ENCODE peak calls at places on chromosomes 1 and 21, in four cellular contexts. One of them, this sample, is unnamed.

GRCh38 chr1:210132582-210132981 is 100.0 kb upstream of the SERTAD4 start:
- DNase-seq in heart left ventricle: no peak
- DNase-seq in stimulated activated CD4-positive, alpha-beta T cell treated with anti-CD3 and anti-CD28 coated beads, Interleukin-1b, Interleukin-23, amount 100 ng/mL, for 24 hours: no peak
- DNase-seq in naive B cell: no peak
- DNase-seq in this sample: peak; percentile 3

GRCh38 chr1:175150596-175151319 is 41.8 kb downstream of the KIAA0040 start:
- DNase-seq in naive B cell: no peak
- DNase-seq in heart left ventricle: no peak
- DNase-seq in stimulated activated CD4-positive, alpha-beta T cell treated with anti-CD3 and anti-CD28 coated beads, Interleukin-1b, Interleukin-23, amount 100 ng/mL, for 24 hours: no peak
- DNase-seq in this sample: no peak

GRCh38 chr1:214310777-214311690 is 30.1 kb downstream of the SMYD2 start:
- DNase-seq in heart left ventricle: no peak
- DNase-seq in stimulated activated CD4-positive, alpha-beta T cell treated with anti-CD3 and anti-CD28 coated beads, Interleukin-1b, Interleukin-23, amount 100 ng/mL, for 24 hours: no peak
- DNase-seq in naive B cell: no peak
- DNase-seq in this sample: no peak

GRCh38 chr1:183457449-183457848 is 14.8 kb upstream of the SMG7 start:
- DNase-seq in naive B cell: no peak
- DNase-seq in heart left ventricle: no peak
- DNase-seq in stimulated activated CD4-positive, alpha-beta T cell treated with anti-CD3 and anti-CD28 coated beads, Interleukin-1b, Interleukin-23, amount 100 ng/mL, for 24 hours: no peak
- DNase-seq in this sample: no peak

GRCh38 chr1:174788981-174789380 is 210.8 kb upstream of the CACYBP start:
- DNase-seq in heart left ventricle: no peak
- DNase-seq in naive B cell: no peak
- DNase-seq in stimulated activated CD4-positive, alpha-beta T cell treated with anti-CD3 and anti-CD28 coated beads, Interleukin-1b, Interleukin-23, amount 100 ng/mL, for 24 hours: no peak
- DNase-seq in this sample: no peak

GRCh38 chr1:29849038-29849750 is 612.9 kb downstream of the PTPRU start:
- DNase-seq in heart left ventricle: no peak
- DNase-seq in naive B cell: peak; percentile 8
- DNase-seq in stimulated activated CD4-positive, alpha-beta T cell treated with anti-CD3 and anti-CD28 coated beads, Interleukin-1b, Interleukin-23, amount 100 ng/mL, for 24 hours: peak; percentile 11
- DNase-seq in this sample: peak; percentile 57

GRCh38 chr21:34035619-34036354 is 37.6 kb upstream of the MRPS6 start:
- DNase-seq in naive B cell: no peak
- DNase-seq in stimulated activated CD4-positive, alpha-beta T cell treated with anti-CD3 and anti-CD28 coated beads, Interleukin-1b, Interleukin-23, amount 100 ng/mL, for 24 hours: no peak
- DNase-seq in heart left ventricle: no peak
- DNase-seq in this sample: no peak

GRCh38 chr1:29325675-29326074 is 89.4 kb downstream of the PTPRU start:
- DNase-seq in naive B cell: no peak
- DNase-seq in heart left ventricle: no peak
- DNase-seq in stimulated activated CD4-positive, alpha-beta T cell treated with anti-CD3 and anti-CD28 coated beads, Interleukin-1b, Interleukin-23, amount 100 ng/mL, for 24 hours: no peak
- DNase-seq in this sample: no peak

GRCh38 chr1:225896937-225897549 is 8.1 kb upstream of the LEFTY1 start:
- DNase-seq in naive B cell: peak; percentile 77
- DNase-seq in heart left ventricle: no peak
- DNase-seq in stimulated activated CD4-positive, alpha-beta T cell treated with anti-CD3 and anti-CD28 coated beads, Interleukin-1b, Interleukin-23, amount 100 ng/mL, for 24 hours: no peak
- DNase-seq in this sample: peak; percentile 85

GRCh38 chr1:170694172-170694926 is 30.4 kb downstream of the PRRX1 start:
- DNase-seq in naive B cell: no peak
- DNase-seq in heart left ventricle: no peak
- DNase-seq in stimulated activated CD4-positive, alpha-beta T cell treated with anti-CD3 and anti-CD28 coated beads, Interleukin-1b, Interleukin-23, amount 100 ng/mL, for 24 hours: no peak
- DNase-seq in this sample: no peak

GRCh38 chr1:23791434-23792047 is 596 bp downstream of the LYPLA2 start:
- DNase-seq in heart left ventricle: no peak
- DNase-seq in naive B cell: no peak
- DNase-seq in stimulated activated CD4-positive, alpha-beta T cell treated with anti-CD3 and anti-CD28 coated beads, Interleukin-1b, Interleukin-23, amount 100 ng/mL, for 24 hours: no peak
- DNase-seq in this sample: no peak

GRCh38 chr1:227942021-227942715 is 5.6 kb downstream of the WNT9A start:
- DNase-seq in naive B cell: no peak
- DNase-seq in heart left ventricle: no peak
- DNase-seq in stimulated activated CD4-positive, alpha-beta T cell treated with anti-CD3 and anti-CD28 coated beads, Interleukin-1b, Interleukin-23, amount 100 ng/mL, for 24 hours: no peak
- DNase-seq in this sample: no peak

GRCh38 chr1:55700359-55701130 is 485.4 kb upstream of the USP24 start:
- DNase-seq in naive B cell: no peak
- DNase-seq in heart left ventricle: no peak
- DNase-seq in stimulated activated CD4-positive, alpha-beta T cell treated with anti-CD3 and anti-CD28 coated beads, Interleukin-1b, Interleukin-23, amount 100 ng/mL, for 24 hours: no peak
- DNase-seq in this sample: no peak

GRCh38 chr1:203278087-203278884 is 27.0 kb upstream of the BTG2 start:
- DNase-seq in stimulated activated CD4-positive, alpha-beta T cell treated with anti-CD3 and anti-CD28 coated beads, Interleukin-1b, Interleukin-23, amount 100 ng/mL, for 24 hours: no peak
- DNase-seq in heart left ventricle: peak; percentile 95
- DNase-seq in naive B cell: peak; percentile 47
- DNase-seq in this sample: peak; percentile 55

GRCh38 chr1:43121251-43121650 is 50.8 kb downstream of the EBNA1BP2 start:
- DNase-seq in naive B cell: no peak
- DNase-seq in stimulated activated CD4-positive, alpha-beta T cell treated with anti-CD3 and anti-CD28 coated beads, Interleukin-1b, Interleukin-23, amount 100 ng/mL, for 24 hours: no peak
- DNase-seq in heart left ventricle: no peak
- DNase-seq in this sample: no peak

GRCh38 chr1:55064071-55064581 is 24.8 kb downstream of the PCSK9 start:
- DNase-seq in heart left ventricle: no peak
- DNase-seq in stimulated activated CD4-positive, alpha-beta T cell treated with anti-CD3 and anti-CD28 coated beads, Interleukin-1b, Interleukin-23, amount 100 ng/mL, for 24 hours: no peak
- DNase-seq in naive B cell: no peak
- DNase-seq in this sample: peak; percentile 51

GRCh38 chr1:235486321-235486720 is 17.9 kb downstream of the B3GALNT2 start:
- DNase-seq in naive B cell: no peak
- DNase-seq in stimulated activated CD4-positive, alpha-beta T cell treated with anti-CD3 and anti-CD28 coated beads, Interleukin-1b, Interleukin-23, amount 100 ng/mL, for 24 hours: no peak
- DNase-seq in heart left ventricle: no peak
- DNase-seq in this sample: no peak

GRCh38 chr1:222064388-222065201 is 322.7 kb upstream of the DUSP10 start:
- DNase-seq in naive B cell: no peak
- DNase-seq in heart left ventricle: no peak
- DNase-seq in stimulated activated CD4-positive, alpha-beta T cell treated with anti-CD3 and anti-CD28 coated beads, Interleukin-1b, Interleukin-23, amount 100 ng/mL, for 24 hours: no peak
- DNase-seq in this sample: no peak

This sample was measured in OCI-LY7.